ENCODE peak calls at places on chromosomes 11 and 22, in nine cellular contexts. G, T, O, N, Q, I, R, F and M are unnamed samples.

GRCh38 chr22:35971418-35972119 is 57.1 kb downstream of the RBFOX2 start:
- DNase-seq in N (no peak), R (no peak), G (no peak), O (peak; percentile 41), F (no peak), Q (no peak), I (no peak), T (no peak), M (no peak)

GRCh38 chr22:44392446-44392921 is 79.7 kb upstream of the SHISAL1 start:
- DNase-seq in G (peak; percentile 8), F (peak; percentile 69), T (peak; percentile 24), R (peak; percentile 46), O (no peak), Q (peak; percentile 6), I (peak; percentile 4), N (no peak), M (no peak)

GRCh38 chr22:46491936-46492335 is 45.5 kb downstream of the CELSR1 start:
- DNase-seq in G (no peak), N (no peak), I (no peak), O (no peak), T (peak; percentile 44), Q (no peak), R (no peak), F (no peak), M (no peak)

GRCh38 chr11:134469627-134470026 is 57.6 kb upstream of the B3GAT1 start:
- DNase-seq in F (peak; percentile 7), N (peak; percentile 0), Q (no peak), G (no peak), T (no peak), O (no peak), R (no peak), I (no peak), M (no peak)

GRCh38 chr11:35082322-35083180 is 56.4 kb upstream of the CD44 start:
- DNase-seq in F (peak; percentile 80), Q (no peak), T (peak; percentile 94), N (peak; percentile 89), O (peak; percentile 89), G (peak; percentile 63), I (no peak), R (peak; percentile 86), M (peak; percentile 91)

GRCh38 chr11:106391771-106392412 is 314.4 kb downstream of the AASDHPPT start:
- DNase-seq in Q (no peak), F (peak; percentile 89), R (peak; percentile 12), I (no peak), O (no peak), G (no peak), N (no peak), T (no peak), M (no peak)

GRCh38 chr11:74185695-74186094 is 14.6 kb downstream of the PPME1 start:
- DNase-seq in I (no peak), Q (no peak), R (peak; percentile 13), O (peak; percentile 33), N (no peak), F (peak; percentile 86), G (no peak), T (no peak), M (no peak)

GRCh38 chr11:117200813-117201515 is 1.8 kb downstream of the TAGLN start:
- DNase-seq in Q (no peak), F (no peak), O (no peak), R (no peak), I (no peak), N (no peak), T (no peak), G (no peak), M (no peak)

GRCh38 chr22:38249301-38249700 is 23.5 kb downstream of the TMEM184B start:
- DNase-seq in G (no peak), I (no peak), N (no peak), O (no peak), R (no peak), T (no peak), F (no peak), Q (no peak), M (no peak)

GRCh38 chr11:65219930-65220213 is 38.1 kb downstream of the CAPN1 start:
- DNase-seq in N (no peak), F (peak; percentile 17), T (no peak), G (no peak), O (no peak), I (no peak), Q (no peak), R (no peak), M (no peak)

GRCh38 chr11:74559934-74560309 is 32.5 kb upstream of the POLD3 start:
- DNase-seq in O (no peak), R (no peak), N (no peak), F (peak; percentile 38), G (no peak), Q (no peak), T (no peak), I (no peak), M (no peak)

GRCh38 chr22:50278956-50279619 is 8.9 kb upstream of the MAPK11 start:
- DNase-seq in I (no peak), T (no peak), Q (no peak), O (no peak), N (no peak), F (no peak), G (no peak), R (no peak), M (no peak)

GRCh38 chr11:74471037-74471436 is 3.7 kb upstream of the KCNE3 start:
- DNase-seq in O (no peak), T (no peak), Q (no peak), G (no peak), I (no peak), R (no peak), N (no peak), F (no peak), M (no peak)

GRCh38 chr11:43130616-43131015 is 181.2 kb upstream of the API5 start:
- DNase-seq in I (peak; percentile 47), F (no peak), O (no peak), T (no peak), Q (no peak), R (no peak), N (no peak), G (no peak), M (no peak)

GRCh38 chr11:79371152-79371551 is 69.7 kb downstream of the TENM4 start:
- DNase-seq in F (no peak), I (no peak), R (peak; percentile 65), G (no peak), O (no peak), Q (no peak), T (no peak), N (no peak), M (no peak)

GRCh38 chr11:133790995-133791394 is 54.3 kb downstream of the SPATA19 start:
- DNase-seq in I (no peak), F (no peak), Q (no peak), R (no peak), N (no peak), G (no peak), T (no peak), O (no peak), M (no peak)

GRCh38 chr11:130179396-130180306 is 20.1 kb downstream of the ST14 start:
- DNase-seq in O (no peak), I (no peak), G (no peak), R (no peak), T (no peak), F (no peak), N (no peak), Q (no peak), M (no peak)

DNA sequence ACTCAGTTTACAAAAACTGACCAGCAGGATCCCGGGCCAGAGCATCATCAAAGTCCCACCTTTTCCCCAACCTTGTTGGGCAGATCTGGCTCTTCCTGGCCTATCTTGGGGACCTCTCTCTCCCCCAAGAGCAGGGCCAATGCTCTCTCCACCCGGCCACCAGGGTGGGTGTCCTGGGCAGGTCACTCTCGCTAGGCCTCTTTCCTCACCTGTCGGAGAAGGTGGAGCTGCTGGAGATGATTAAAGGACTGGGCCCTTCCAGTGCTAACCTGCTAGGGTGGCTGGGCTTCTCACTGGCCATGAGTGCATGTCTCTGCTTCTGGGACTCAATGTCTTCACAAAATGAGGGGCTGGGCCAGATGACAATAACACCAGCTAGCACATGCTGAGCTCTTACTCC is 2.9 kb upstream of the CAPN5 start:
- DNase-seq in N (no peak), Q (no peak), G (no peak), O (no peak), T (no peak), R (no peak), I (no peak), F (no peak), M (no peak)
- H3K4me3 ChIP-seq in N (no peak overlapping the region), Q (no peak overlapping the region), G (no peak overlapping the region), O (no peak overlapping the region), T (no peak overlapping the region), R (no peak overlapping the region), I (no peak overlapping the region), F (no peak overlapping the region), M (no peak overlapping the region)

GRCh38 chr22:24145446-24146189 is 35.7 kb upstream of the SUSD2 start:
- DNase-seq in O (no peak), N (no peak), G (no peak), Q (no peak), I (no peak), F (no peak), R (no peak), T (no peak), M (no peak)
- H3K4me3 ChIP-seq in O (no peak overlapping the region), N (no peak overlapping the region), G (no peak overlapping the region), Q (no peak overlapping the region), I (no peak overlapping the region), F (peak overlapping the region; percentile 24), R (no peak overlapping the region), T (peak overlapping the region; percentile 1), M (no peak overlapping the region)

GRCh38 chr11:10728154-10728553 is 22.9 kb upstream of the CTR9 start:
- DNase-seq in O (no peak), Q (no peak), R (no peak), I (no peak), T (no peak), N (no peak), F (no peak), G (no peak), M (no peak)
- H3K4me3 ChIP-seq in O (no peak overlapping the region), Q (no peak overlapping the region), R (no peak overlapping the region), I (no peak overlapping the region), T (no peak overlapping the region), N (no peak overlapping the region), F (no peak overlapping the region), G (no peak overlapping the region), M (no peak overlapping the region)

GRCh38 chr11:68750988-68751325 is 363 bp downstream of the TESMIN start:
- DNase-seq in N (no peak), F (no peak), R (no peak), Q (no peak), G (no peak), T (no peak), O (no peak), I (no peak), M (no peak)

GRCh38 chr11:68749501-68750196 is 1.7 kb downstream of the TESMIN start:
- DNase-seq in Q (no peak), I (no peak), N (no peak), R (no peak), G (no peak), T (no peak), F (no peak), O (no peak), M (no peak)

GRCh38 chr11:68751331-68751856 is at the start of gene TESMIN:
- DNase-seq in R (peak; percentile 79), F (peak; percentile 92), O (peak; percentile 28), T (peak; percentile 94), N (peak; percentile 89), Q (peak; percentile 96), G (peak; percentile 69), I (peak; percentile 18), M (peak; percentile 87)

GRCh38 chr11:68749061-68749491 is 2.2 kb downstream of the TESMIN start:
- DNase-seq in R (no peak), Q (no peak), I (no peak), N (no peak), G (no peak), O (peak; percentile 5), T (no peak), F (no peak), M (no peak)

GRCh38 chr11:68750197-68750987 is 928 bp downstream of the TESMIN start:
- DNase-seq in N (peak; percentile 5), T (no peak), O (no peak), I (no peak), F (no peak), G (peak; percentile 24), Q (peak; percentile 61), R (no peak), M (peak; percentile 36)
- H3K4me3 ChIP-seq in N (no peak overlapping the region), T (no peak overlapping the region), O (no peak overlapping the region), I (no peak overlapping the region), F (peak overlapping the region; percentile 69), G (peak overlapping the region; percentile 5), Q (no peak overlapping the region), R (no peak overlapping the region), M (no peak overlapping the region)